ENCODE peak calls at places on chromosomes 5 and 9, in four cellular contexts. One of them, this sample, is unnamed.

GRCh38 chr5:103373576-103374472 is 115.3 kb downstream of the MACIR start:
- DNase-seq in AG10803: no peak
- DNase-seq in spleen: no peak
- DNase-seq in HL-60: no peak
- DNase-seq in this sample: no peak

GRCh38 chr9:124420991-124421543 is 5.8 kb upstream of the PSMB7 start:
- DNase-seq in AG10803: no peak
- DNase-seq in spleen: no peak
- DNase-seq in HL-60: no peak
- DNase-seq in this sample: no peak

GRCh38 chr9:115024925-115025535 is 92.9 kb downstream of the TNC start:
- DNase-seq in AG10803: no peak
- DNase-seq in spleen: no peak
- DNase-seq in HL-60: no peak
- DNase-seq in this sample: peak

GRCh38 chr9:126839301-126839700 is 21.1 kb upstream of the ZBTB34 start:
- DNase-seq in AG10803: no peak
- DNase-seq in spleen: no peak
- DNase-seq in HL-60: no peak
- DNase-seq in this sample: no peak

GRCh38 chr5:173750538-173751265 is 134.3 kb upstream of the BOD1 start:
- DNase-seq in AG10803: no peak
- DNase-seq in spleen: no peak
- DNase-seq in HL-60: peak
- DNase-seq in this sample: no peak

GRCh38 chr5:122141751-122142150 is 12.4 kb downstream of the ZNF474 start:
- DNase-seq in AG10803: no peak
- DNase-seq in spleen: no peak
- DNase-seq in HL-60: no peak
- DNase-seq in this sample: no peak

GRCh38 chr5:53322257-53322656 is 158.2 kb upstream of the FST start:
- DNase-seq in AG10803: peak
- DNase-seq in spleen: no peak
- DNase-seq in HL-60: no peak
- DNase-seq in this sample: no peak

GRCh38 chr5:61330341-61330878 is 1.6 kb upstream of the ZSWIM6 start:
- DNase-seq in AG10803: peak
- DNase-seq in spleen: peak
- DNase-seq in HL-60: peak
- DNase-seq in this sample: peak

GRCh38 chr5:159905496-159905895 is 10.8 kb upstream of the ADRA1B start:
- DNase-seq in AG10803: peak
- DNase-seq in spleen: no peak
- DNase-seq in HL-60: no peak
- DNase-seq in this sample: peak

GRCh38 chr5:112419050-112419595 is at the start of gene EPB41L4A:
- DNase-seq in AG10803: no peak
- DNase-seq in spleen: peak
- DNase-seq in HL-60: no peak
- DNase-seq in this sample: no peak

GRCh38 chr5:168366124-168366523 is 74.7 kb downstream of the WWC1 start:
- DNase-seq in AG10803: peak
- DNase-seq in spleen: no peak
- DNase-seq in HL-60: no peak
- DNase-seq in this sample: peak

GRCh38 chr9:21334603-21334968 is 618 bp downstream of the KLHL9 start:
- DNase-seq in AG10803: peak
- DNase-seq in spleen: no peak
- DNase-seq in HL-60: no peak
- DNase-seq in this sample: peak

GRCh38 chr9:126491256-126491879 is 122.4 kb upstream of the LMX1B start:
- DNase-seq in AG10803: peak
- DNase-seq in spleen: peak
- DNase-seq in HL-60: peak
- DNase-seq in this sample: peak

GRCh38 chr5:148912714-148913398 is 86.4 kb downstream of the ADRB2 start:
- DNase-seq in AG10803: peak
- DNase-seq in spleen: no peak
- DNase-seq in HL-60: no peak
- DNase-seq in this sample: peak

GRCh38 chr9:73615557-73615956 is 463.9 kb downstream of the ANXA1 start:
- DNase-seq in AG10803: no peak
- DNase-seq in spleen: no peak
- DNase-seq in HL-60: no peak
- DNase-seq in this sample: no peak

GRCh38 chr9:89874351-89875321 is 269.8 kb downstream of the GADD45G start:
- DNase-seq in AG10803: no peak
- DNase-seq in spleen: peak
- DNase-seq in HL-60: no peak
- DNase-seq in this sample: no peak

GRCh38 chr5:39506216-39506615 is 81.4 kb upstream of the DAB2 start:
- DNase-seq in AG10803: peak
- DNase-seq in spleen: no peak
- DNase-seq in HL-60: no peak
- DNase-seq in this sample: peak

GRCh38 chr5:20536813-20537212 is 548.8 kb upstream of the CDH18 start:
- DNase-seq in AG10803: no peak
- DNase-seq in spleen: no peak
- DNase-seq in HL-60: peak
- DNase-seq in this sample: no peak

GRCh38 chr5:129696636-129697035 is 51.3 kb upstream of the MINAR2 start:
- DNase-seq in AG10803: no peak
- DNase-seq in spleen: no peak
- DNase-seq in HL-60: no peak
- DNase-seq in this sample: no peak

GRCh38 chr5:132427285-132428146 is 58.0 kb downstream of the SLC22A5 start:
- DNase-seq in AG10803: peak
- DNase-seq in spleen: peak
- DNase-seq in HL-60: peak
- DNase-seq in this sample: no peak

GRCh38 chr9:79645110-79645509 is 73.3 kb downstream of the TLE4 start:
- DNase-seq in AG10803: no peak
- DNase-seq in spleen: no peak
- DNase-seq in HL-60: no peak
- DNase-seq in this sample: no peak

GRCh38 chr5:132661231-132662003 is 3.4 kb downstream of the IL13 start:
- DNase-seq in AG10803: no peak
- DNase-seq in spleen: no peak
- DNase-seq in HL-60: no peak
- DNase-seq in this sample: peak

GRCh38 chr5:11719888-11720481 is 184.3 kb downstream of the CTNND2 start:
- DNase-seq in AG10803: no peak
- DNase-seq in spleen: no peak
- DNase-seq in HL-60: peak
- DNase-seq in this sample: no peak

GRCh38 chr9:114382951-114383865 is 4.6 kb downstream of the AKNA start:
- DNase-seq in AG10803: peak
- DNase-seq in spleen: peak
- DNase-seq in HL-60: peak
- DNase-seq in this sample: peak

GRCh38 chr5:157665467-157666085 is 5.8 kb upstream of the C5orf52 start:
- DNase-seq in AG10803: peak
- DNase-seq in spleen: no peak
- DNase-seq in HL-60: no peak
- DNase-seq in this sample: peak

GRCh38 chr9:76911971-76912370 is 6.1 kb upstream of the PRUNE2 start:
- DNase-seq in AG10803: no peak
- DNase-seq in spleen: no peak
- DNase-seq in HL-60: no peak
- DNase-seq in this sample: no peak

GRCh38 chr5:20212701-20213100 is 224.7 kb upstream of the CDH18 start:
- DNase-seq in AG10803: no peak
- DNase-seq in spleen: no peak
- DNase-seq in HL-60: no peak
- DNase-seq in this sample: no peak

GRCh38 chr5:40717281-40717680 is 37.6 kb downstream of the PTGER4 start:
- DNase-seq in AG10803: peak
- DNase-seq in spleen: no peak
- DNase-seq in HL-60: no peak
- DNase-seq in this sample: peak

GRCh38 chr5:10854526-10855277 is 93.7 kb upstream of the DAP start:
- DNase-seq in AG10803: peak
- DNase-seq in spleen: no peak
- DNase-seq in HL-60: peak
- DNase-seq in this sample: no peak

GRCh38 chr5:58842851-58843250 is 260.0 kb downstream of the RAB3C start:
- DNase-seq in AG10803: no peak
- DNase-seq in spleen: no peak
- DNase-seq in HL-60: no peak
- DNase-seq in this sample: no peak

GRCh38 chr5:161846731-161847130 is 1.2 kb upstream of the GABRA1 start:
- DNase-seq in AG10803: no peak
- DNase-seq in spleen: no peak
- DNase-seq in HL-60: no peak
- DNase-seq in this sample: no peak

GRCh38 chr9:97562542-97562941 is 61.1 kb downstream of the TMOD1 start:
- DNase-seq in AG10803: no peak
- DNase-seq in spleen: peak
- DNase-seq in HL-60: no peak
- DNase-seq in this sample: no peak

GRCh38 chr5:129899454-129899853 is 4.8 kb upstream of the CHSY3 start:
- DNase-seq in AG10803: peak
- DNase-seq in spleen: no peak
- DNase-seq in HL-60: no peak
- DNase-seq in this sample: peak

GRCh38 chr9:14618851-14619250 is 74.4 kb downstream of the ZDHHC21 start:
- DNase-seq in AG10803: no peak
- DNase-seq in spleen: no peak
- DNase-seq in HL-60: no peak
- DNase-seq in this sample: no peak

GRCh38 chr5:78630047-78630446 is 18.5 kb downstream of the LHFPL2 start:
- DNase-seq in AG10803: no peak
- DNase-seq in spleen: no peak
- DNase-seq in HL-60: no peak
- DNase-seq in this sample: no peak

GRCh38 chr5:115685966-115686691 is 60.3 kb upstream of the TMED7 start:
- DNase-seq in AG10803: peak
- DNase-seq in spleen: no peak
- DNase-seq in HL-60: no peak
- DNase-seq in this sample: peak

DNA sequence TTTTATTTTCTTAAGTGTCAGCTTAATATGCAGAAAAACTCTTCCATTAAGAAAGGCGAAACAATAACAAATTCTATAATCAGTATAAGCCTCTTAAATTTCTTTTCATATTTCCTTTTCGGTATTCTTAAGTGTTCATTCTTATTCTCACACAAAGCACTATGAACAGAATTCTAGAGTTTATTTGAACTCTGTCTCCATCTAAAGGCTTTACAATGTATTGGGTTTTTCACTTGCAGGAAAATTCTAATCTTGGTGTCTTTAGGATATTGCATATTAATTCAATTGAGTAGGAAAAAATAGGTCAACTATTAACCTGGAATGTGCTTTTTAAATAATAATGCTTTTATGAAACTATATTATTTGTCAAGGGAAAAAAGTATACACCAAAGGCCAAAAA is 166.6 kb downstream of the SLF1 start:
- DNase-seq in AG10803: no peak
- DNase-seq in spleen: no peak
- DNase-seq in HL-60: no peak
- DNase-seq in this sample: peak
- TF ChIP-seq CTCF in AG10803: peak
- TF ChIP-seq CTCF in spleen: no peak
- TF ChIP-seq CTCF in HL-60: no peak
- TF ChIP-seq CTCF in this sample: peak

GRCh38 chr9:120100595-120100994 is 479.4 kb downstream of the CDK5RAP2 start:
- DNase-seq in AG10803: no peak
- DNase-seq in spleen: no peak
- DNase-seq in HL-60: no peak
- DNase-seq in this sample: no peak

GRCh38 chr9:120109242-120109641 is 470.7 kb downstream of the CDK5RAP2 start:
- DNase-seq in AG10803: peak
- DNase-seq in spleen: no peak
- DNase-seq in HL-60: peak
- DNase-seq in this sample: no peak

GRCh38 chr9:120099064-120099463 is 480.9 kb downstream of the CDK5RAP2 start:
- DNase-seq in AG10803: no peak
- DNase-seq in spleen: no peak
- DNase-seq in HL-60: no peak
- DNase-seq in this sample: no peak

GRCh38 chr9:120107138-120107537 is 472.8 kb downstream of the CDK5RAP2 start:
- DNase-seq in AG10803: no peak
- DNase-seq in spleen: no peak
- DNase-seq in HL-60: no peak
- DNase-seq in this sample: no peak

GRCh38 chr9:120104771-120105170 is 475.2 kb downstream of the CDK5RAP2 start:
- DNase-seq in AG10803: no peak
- DNase-seq in spleen: no peak
- DNase-seq in HL-60: no peak
- DNase-seq in this sample: no peak
- H3K4me3 ChIP-seq in AG10803: no peak
- H3K4me3 ChIP-seq in spleen: no peak
- H3K4me3 ChIP-seq in HL-60: no peak
- H3K4me3 ChIP-seq in this sample: no peak

GRCh38 chr5:82494942-82495341 is 216.8 kb upstream of the RPS23 start:
- DNase-seq in AG10803: peak
- DNase-seq in spleen: no peak
- DNase-seq in HL-60: no peak
- DNase-seq in this sample: peak
- TF ChIP-seq CTCF in AG10803: peak
- TF ChIP-seq CTCF in spleen: no peak
- TF ChIP-seq CTCF in HL-60: no peak
- TF ChIP-seq CTCF in this sample: peak

GRCh38 chr5:38344891-38345290 is 86.5 kb downstream of the EGFLAM start:
- DNase-seq in AG10803: no peak
- DNase-seq in spleen: no peak
- DNase-seq in HL-60: no peak
- DNase-seq in this sample: no peak
- H3K4me3 ChIP-seq in AG10803: no peak
- H3K4me3 ChIP-seq in spleen: no peak
- H3K4me3 ChIP-seq in HL-60: no peak
- H3K4me3 ChIP-seq in this sample: no peak

GRCh38 chr9:16434522-16434921 is 435.9 kb downstream of the BNC2 start:
- DNase-seq in AG10803: peak
- DNase-seq in spleen: no peak
- DNase-seq in HL-60: no peak
- DNase-seq in this sample: peak
- TF ChIP-seq CTCF in AG10803: no peak
- TF ChIP-seq CTCF in spleen: no peak
- TF ChIP-seq CTCF in HL-60: no peak
- TF ChIP-seq CTCF in this sample: no peak

DNA sequence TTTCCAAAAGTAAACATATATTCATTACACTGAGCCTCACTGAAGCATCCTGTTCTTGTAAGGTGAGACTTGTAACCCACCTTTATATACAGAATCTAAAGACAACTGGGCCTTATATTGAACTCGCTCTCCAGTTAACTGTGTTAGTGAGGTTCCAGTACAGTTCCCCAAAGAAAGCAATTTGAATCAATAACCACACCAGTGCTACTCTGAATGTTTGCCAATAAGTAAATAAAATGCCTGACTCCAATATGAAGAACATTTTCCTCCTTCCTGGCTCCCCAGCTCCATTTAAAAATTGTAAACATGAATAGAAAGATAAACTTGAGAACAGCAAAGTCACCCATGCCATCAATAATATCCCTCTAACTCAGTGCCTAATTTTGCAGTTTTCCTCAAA is 50.1 kb downstream of the FBXW11 start:
- DNase-seq in AG10803: no peak
- DNase-seq in spleen: no peak
- DNase-seq in HL-60: no peak
- DNase-seq in this sample: no peak
- H3K4me3 ChIP-seq in AG10803: no peak
- H3K4me3 ChIP-seq in spleen: no peak
- H3K4me3 ChIP-seq in HL-60: no peak
- H3K4me3 ChIP-seq in this sample: no peak